ENCODE peak calls at places on chromosomes 12 and 14, in nine cellular contexts. R is NB4, Y is transverse colon, L is Peyer's patch, Q is testis, Z is adrenal gland, U is A549, C is H54, H is IMR-90. W is an unnamed sample.

GRCh38 chr12:124191024-124191359 is 103.9 kb upstream of the RFLNA start:
- DNase-seq in R (peak; percentile 57), Y (no peak), Q (no peak), L (no peak), H (no peak), U (no peak), Z (no peak), C (peak; percentile 33), W (peak; percentile 31)

GRCh38 chr14:29144598-29144997 is 378.0 kb downstream of the FOXG1 start:
- DNase-seq in H (peak; percentile 99), Y (no peak), C (no peak), R (no peak), U (no peak), L (no peak), Z (no peak), Q (no peak), W (no peak)

GRCh38 chr14:102554835-102555819 is 37.3 kb upstream of the RCOR1 start:
- DNase-seq in L (peak; percentile 56), Y (peak; percentile 64), U (no peak), Z (peak; percentile 48), C (no peak), Q (peak; percentile 51), H (no peak), R (peak; percentile 56), W (peak; percentile 78)

GRCh38 chr12:23540572-23540971 is 408.9 kb downstream of the SOX5 start:
- DNase-seq in Z (no peak), Q (no peak), R (no peak), U (no peak), H (no peak), Y (no peak), L (no peak), C (no peak), W (no peak)

GRCh38 chr12:113049976-113050742 is 6.4 kb upstream of the DTX1 start:
- DNase-seq in Q (peak; percentile 69), H (no peak), L (peak; percentile 81), C (no peak), U (peak; percentile 63), R (peak; percentile 75), Z (no peak), Y (peak; percentile 33), W (no peak)

GRCh38 chr12:73514672-73515071 is 1023.0 kb upstream of the ATXN7L3B start:
- DNase-seq in Y (no peak), Z (no peak), C (peak; percentile 1), U (peak; percentile 3), H (no peak), L (no peak), R (peak; percentile 15), Q (no peak), W (no peak)

GRCh38 chr14:91879196-91879595 is 11.9 kb upstream of the TC2N start:
- DNase-seq in L (no peak), U (no peak), R (no peak), Q (no peak), H (no peak), C (no peak), Y (no peak), Z (no peak), W (no peak)

GRCh38 chr12:117583677-117584076 is 222.3 kb upstream of the NOS1 start:
- DNase-seq in U (no peak), Z (no peak), Q (no peak), C (no peak), H (no peak), R (no peak), L (no peak), Y (no peak), W (no peak)

GRCh38 chr12:56206373-56207166 is 15.2 kb downstream of the RNF41 start:
- DNase-seq in H (peak; percentile 54), C (no peak), R (peak; percentile 69), U (peak; percentile 72), Q (peak; percentile 77), L (peak; percentile 60), Z (peak; percentile 72), Y (peak; percentile 65), W (peak; percentile 67)

GRCh38 chr12:56204275-56204674 is 15.0 kb upstream of the SMARCC2 start:
- DNase-seq in U (no peak), Q (no peak), Z (no peak), L (no peak), C (no peak), H (no peak), R (no peak), Y (no peak), W (no peak)

GRCh38 chr12:56212360-56212759 is 9.4 kb downstream of the RNF41 start:
- DNase-seq in Y (no peak), R (no peak), H (no peak), L (no peak), C (no peak), Q (no peak), Z (no peak), U (no peak), W (peak; percentile 71)

GRCh38 chr12:56205445-56205844 is 16.2 kb upstream of the SMARCC2 start:
- DNase-seq in Z (no peak), U (no peak), Q (no peak), H (no peak), L (no peak), Y (no peak), C (no peak), R (no peak), W (peak; percentile 13)

DNA sequence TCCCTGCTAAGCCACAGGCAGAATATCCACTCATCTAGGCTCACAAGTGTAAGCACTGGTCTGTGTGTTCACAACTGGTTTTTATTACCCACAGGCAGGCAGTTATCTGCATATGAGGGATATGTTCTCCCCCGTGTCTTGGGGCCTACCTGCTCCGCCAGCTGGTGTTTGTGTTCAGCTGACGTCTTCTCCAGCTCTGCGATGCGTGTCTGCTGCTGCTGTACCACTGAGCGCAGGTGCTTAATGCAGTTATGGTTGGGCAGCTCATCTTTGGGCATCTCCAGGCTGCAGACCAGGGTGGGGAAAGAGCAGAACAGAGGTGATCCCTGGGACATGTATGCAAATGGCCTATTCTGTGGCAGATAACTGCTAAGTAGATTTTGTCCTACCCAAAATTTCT is 13.7 kb downstream of the RNF41 start:
- DNase-seq in C (no peak), Q (no peak), H (no peak), R (no peak), U (no peak), Z (no peak), L (peak; percentile 73), Y (no peak), W (no peak)
- TF ChIP-seq POLR2A in C (no peak), Q (no peak), H (no peak), R (no peak), U (no peak), Z (no peak), L (no peak), Y (no peak), W (no peak)

GRCh38 chr12:989751-990278 is 1.2 kb upstream of the ERC1 start:
- DNase-seq in L (no peak), Y (peak; percentile 13), R (peak; percentile 64), C (peak; percentile 64), Z (peak; percentile 41), U (peak; percentile 75), Q (peak; percentile 50), H (peak; percentile 81), W (peak; percentile 54)

GRCh38 chr12:990308-990648 is 745 bp upstream of the ERC1 start:
- DNase-seq in R (peak; percentile 71), U (peak; percentile 38), L (peak; percentile 64), Z (peak; percentile 81), Y (peak; percentile 72), Q (peak; percentile 80), H (peak; percentile 74), C (no peak), W (peak; percentile 80)

GRCh38 chr12:989051-989450 is 2.0 kb upstream of the ERC1 start:
- DNase-seq in R (no peak), U (no peak), L (no peak), Y (no peak), C (no peak), Z (no peak), Q (no peak), H (no peak), W (no peak)

GRCh38 chr12:991350-992278 is 591 bp downstream of the ERC1 start:
- DNase-seq in Z (no peak), R (no peak), Y (peak; percentile 35), C (peak; percentile 51), H (peak; percentile 29), Q (peak; percentile 54), L (peak; percentile 39), U (peak; percentile 77), W (no peak)

DNA sequence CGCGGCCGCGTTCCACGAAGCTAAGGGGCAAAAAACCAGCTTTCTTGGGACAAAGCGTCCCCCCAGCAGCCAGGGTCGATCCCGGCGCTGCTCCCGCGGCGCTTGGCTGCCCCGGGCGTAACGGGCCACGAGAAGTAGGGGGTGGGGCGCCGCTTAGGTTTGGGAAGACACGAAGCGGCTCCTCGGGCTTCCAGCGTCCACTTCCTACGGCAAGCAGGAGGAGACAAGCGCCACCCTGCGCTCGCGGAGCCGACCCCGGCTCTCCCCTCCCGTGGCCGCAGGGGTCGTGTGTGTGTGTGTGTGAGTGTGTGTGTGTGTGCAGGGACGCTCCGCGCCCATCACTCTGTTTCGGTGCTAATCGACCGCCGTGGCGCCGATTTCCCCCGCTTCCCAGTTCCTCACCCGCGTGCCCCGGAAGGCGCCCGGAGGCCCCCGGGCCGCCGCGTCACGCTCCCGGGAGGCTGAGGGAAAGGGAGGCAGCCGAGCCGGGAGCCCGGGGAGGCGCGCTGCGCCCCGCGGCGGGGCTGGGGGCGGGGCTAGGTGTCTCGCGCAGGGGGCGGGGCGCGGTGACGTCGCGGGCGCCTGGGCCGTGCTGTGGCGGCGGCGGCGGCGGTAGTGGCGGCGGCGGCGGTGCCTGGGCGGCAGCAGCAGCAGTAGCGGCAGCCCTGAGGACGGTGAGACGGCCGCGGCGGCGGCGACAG is at the start of gene ERC1:
- DNase-seq in Z (peak; percentile 93), C (peak; percentile 80), Q (peak; percentile 91), L (peak; percentile 84), H (peak; percentile 87), Y (peak; percentile 91), R (peak; percentile 91), U (peak; percentile 88), W (peak; percentile 94)
- TF ChIP-seq POLR2A in Z (peak; percentile 52), C (peak; percentile 49), Q (no peak), L (no peak), H (peak; percentile 92), Y (peak; percentile 80), R (peak; percentile 71), U (peak; percentile 51), W (peak; percentile 83)

GRCh38 chr12:93569656-93570551 is 2.6 kb upstream of the SOCS2 start:
- DNase-seq in C (peak; percentile 75), R (peak; percentile 96), Y (peak; percentile 90), Q (peak; percentile 90), H (peak; percentile 84), U (peak; percentile 96), Z (peak; percentile 94), L (peak; percentile 81), W (peak; percentile 95)

GRCh38 chr12:93569301-93569655 is 3.2 kb upstream of the SOCS2 start:
- DNase-seq in Z (no peak), Y (no peak), U (no peak), R (no peak), C (peak; percentile 15), H (no peak), L (no peak), Q (no peak), W (no peak)

GRCh38 chr12:93571854-93572711 is at the start of gene SOCS2:
- DNase-seq in R (no peak), H (peak; percentile 21), Q (no peak), U (peak; percentile 35), L (peak; percentile 20), C (peak; percentile 23), Z (peak; percentile 60), Y (peak; percentile 58), W (peak; percentile 82)

GRCh38 chr12:93571360-93571853 is 1.1 kb upstream of the SOCS2 start:
- DNase-seq in U (peak; percentile 76), R (peak; percentile 87), H (peak; percentile 55), C (peak; percentile 45), L (peak; percentile 44), Z (peak; percentile 78), Q (peak; percentile 71), Y (peak; percentile 78), W (peak; percentile 88)

DNA sequence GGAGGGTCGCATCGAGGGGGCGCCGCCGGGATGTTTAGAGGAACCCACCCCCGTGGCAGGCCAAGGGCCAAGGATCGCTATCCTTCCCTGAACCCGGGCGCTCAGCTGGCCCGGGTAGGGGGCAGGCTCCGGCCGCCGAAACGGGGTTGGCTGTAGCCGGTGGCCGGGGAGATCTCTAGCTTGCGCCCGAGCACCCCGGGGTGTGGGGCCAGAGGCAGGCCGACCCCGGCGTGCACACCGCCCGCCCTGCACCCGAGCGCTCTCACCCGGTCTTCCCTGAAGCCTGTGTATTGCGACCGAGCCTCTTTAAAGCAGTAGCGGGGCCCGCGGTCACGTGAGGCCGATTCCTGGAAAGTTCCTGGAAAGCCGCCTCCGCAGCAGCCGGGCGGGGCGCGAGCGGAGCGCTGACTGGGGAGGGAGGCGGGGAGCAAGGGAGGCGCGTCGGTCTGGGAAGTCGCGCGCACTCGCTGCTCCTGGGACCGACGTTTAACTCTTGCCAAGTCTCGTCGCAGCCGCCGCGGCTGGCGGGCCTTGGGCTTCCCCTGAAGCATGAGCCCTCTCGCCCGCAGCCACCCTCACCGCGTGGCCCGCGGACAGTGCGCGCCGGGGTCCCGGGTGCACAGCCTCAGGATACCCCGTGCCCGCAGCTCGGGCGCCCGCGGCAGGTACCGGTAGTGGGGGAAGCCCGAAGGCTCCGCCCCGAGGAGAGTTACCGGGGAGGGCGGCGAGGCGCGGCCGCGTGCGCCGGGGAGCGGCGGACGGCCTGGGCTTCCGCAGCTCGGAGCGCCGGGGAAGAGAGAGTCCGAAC is 1.7 kb upstream of the SOCS2 start:
- DNase-seq in Q (peak; percentile 93), Y (peak; percentile 96), L (peak; percentile 70), C (peak; percentile 81), Z (peak; percentile 96), R (peak; percentile 94), U (peak; percentile 88), H (peak; percentile 92), W (peak; percentile 97)
- TF ChIP-seq POLR2A in Q (no peak), Y (peak; percentile 69), L (peak; percentile 69), C (peak; percentile 45), Z (peak; percentile 63), R (peak; percentile 44), U (peak; percentile 31), H (peak; percentile 40), W (peak; percentile 91)

DNA sequence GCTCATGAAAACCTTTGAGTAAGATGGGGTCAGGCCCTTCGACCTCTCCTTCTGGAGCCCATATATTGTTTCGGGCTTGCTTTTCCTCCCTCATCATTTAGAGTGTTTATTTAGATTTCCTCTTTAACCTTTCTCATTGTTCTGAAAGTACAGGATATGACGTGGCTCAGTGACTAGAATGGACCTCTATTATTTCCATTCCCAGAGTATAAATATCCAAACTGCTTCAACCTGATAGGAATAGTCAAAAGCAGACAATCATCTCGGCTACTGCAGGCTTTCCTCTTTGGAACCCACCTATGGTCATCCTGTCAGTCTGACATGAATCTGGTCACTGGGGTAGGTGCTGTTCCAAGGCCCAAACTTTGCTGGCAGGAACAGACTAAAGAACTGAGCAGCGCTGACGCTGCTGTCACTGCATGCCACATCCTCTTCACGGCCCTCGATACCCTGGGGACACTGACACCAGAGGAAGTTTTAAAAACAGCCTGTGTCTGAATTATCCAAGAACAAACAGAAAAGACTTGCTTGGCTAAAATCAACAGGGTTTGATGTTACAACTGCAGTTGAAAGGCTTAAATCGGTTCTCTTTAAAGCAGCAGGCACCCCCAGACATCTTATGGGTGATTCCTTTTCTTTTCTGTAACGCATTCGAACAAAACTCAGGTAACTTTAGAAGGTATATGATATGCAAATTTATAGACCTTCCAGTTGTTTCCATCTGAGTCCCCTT is 5.0 kb upstream of the DDX47 start:
- DNase-seq in Q (peak; percentile 30), C (no peak), H (peak; percentile 71), U (no peak), L (peak; percentile 85), Z (peak; percentile 51), Y (peak; percentile 60), R (peak; percentile 85), W (no peak)
- TF ChIP-seq POLR2A in Q (no peak), C (no peak), H (no peak), U (no peak), L (no peak), Z (no peak), Y (peak; percentile 32), R (no peak), W (no peak)

W was measured in erythroblast.